ENCODE peak calls at places on chromosome 14, in seven cellular contexts. One of them, this sample, is unnamed.

GRCh38 chr14:99731536-99732435 is 47.7 kb downstream of the CYP46A1 start:
- DNase-seq in dorsolateral prefrontal cortex: peak
- DNase-seq in endothelial cell: peak
- DNase-seq in CD4-positive, alpha-beta T cell: no peak
- DNase-seq in HS-27A: no peak
- DNase-seq in Kasumi-1: no peak
- DNase-seq in T-helper 17 cell: peak
- DNase-seq in this sample: no peak

GRCh38 chr14:75257241-75257640 is 21.4 kb upstream of the FOS start:
- DNase-seq in dorsolateral prefrontal cortex: no peak
- DNase-seq in endothelial cell: no peak
- DNase-seq in CD4-positive, alpha-beta T cell: no peak
- DNase-seq in HS-27A: no peak
- DNase-seq in Kasumi-1: no peak
- DNase-seq in T-helper 17 cell: no peak
- DNase-seq in this sample: no peak

GRCh38 chr14:55438066-55438683 is 2.2 kb downstream of the TBPL2 start:
- DNase-seq in dorsolateral prefrontal cortex: no peak
- DNase-seq in endothelial cell: peak
- DNase-seq in CD4-positive, alpha-beta T cell: no peak
- DNase-seq in HS-27A: no peak
- DNase-seq in Kasumi-1: peak
- DNase-seq in T-helper 17 cell: no peak
- DNase-seq in this sample: no peak

GRCh38 chr14:73786632-73786941 is 65.0 kb upstream of the PTGR2 start:
- DNase-seq in dorsolateral prefrontal cortex: no peak
- DNase-seq in endothelial cell: peak
- DNase-seq in CD4-positive, alpha-beta T cell: no peak
- DNase-seq in HS-27A: no peak
- DNase-seq in Kasumi-1: no peak
- DNase-seq in T-helper 17 cell: no peak
- DNase-seq in this sample: no peak

GRCh38 chr14:99234366-99234765 is 37.6 kb downstream of the BCL11B start:
- DNase-seq in dorsolateral prefrontal cortex: no peak
- DNase-seq in endothelial cell: no peak
- DNase-seq in CD4-positive, alpha-beta T cell: no peak
- DNase-seq in HS-27A: no peak
- DNase-seq in Kasumi-1: no peak
- DNase-seq in T-helper 17 cell: no peak
- DNase-seq in this sample: no peak

GRCh38 chr14:45298427-45299117 is 45.6 kb upstream of the MIS18BP1 start:
- DNase-seq in dorsolateral prefrontal cortex: no peak
- DNase-seq in endothelial cell: no peak
- DNase-seq in CD4-positive, alpha-beta T cell: no peak
- DNase-seq in HS-27A: no peak
- DNase-seq in Kasumi-1: no peak
- DNase-seq in T-helper 17 cell: no peak
- DNase-seq in this sample: no peak

GRCh38 chr14:89417111-89417468 is at the start of gene FOXN3:
- DNase-seq in dorsolateral prefrontal cortex: peak
- DNase-seq in endothelial cell: peak
- DNase-seq in CD4-positive, alpha-beta T cell: peak
- DNase-seq in HS-27A: peak
- DNase-seq in Kasumi-1: peak
- DNase-seq in T-helper 17 cell: peak
- DNase-seq in this sample: peak

GRCh38 chr14:101953151-101953550 is 11.2 kb upstream of the DYNC1H1 start:
- DNase-seq in dorsolateral prefrontal cortex: no peak
- DNase-seq in endothelial cell: no peak
- DNase-seq in CD4-positive, alpha-beta T cell: no peak
- DNase-seq in HS-27A: no peak
- DNase-seq in Kasumi-1: no peak
- DNase-seq in T-helper 17 cell: no peak
- DNase-seq in this sample: no peak

GRCh38 chr14:45715946-45716345 is 462.9 kb upstream of the MIS18BP1 start:
- DNase-seq in dorsolateral prefrontal cortex: no peak
- DNase-seq in endothelial cell: no peak
- DNase-seq in CD4-positive, alpha-beta T cell: no peak
- DNase-seq in HS-27A: no peak
- DNase-seq in Kasumi-1: no peak
- DNase-seq in T-helper 17 cell: no peak
- DNase-seq in this sample: no peak

GRCh38 chr14:49173765-49174373 is 412.3 kb downstream of the RPS29 start:
- DNase-seq in dorsolateral prefrontal cortex: no peak
- DNase-seq in endothelial cell: peak
- DNase-seq in CD4-positive, alpha-beta T cell: no peak
- DNase-seq in HS-27A: peak
- DNase-seq in Kasumi-1: peak
- DNase-seq in T-helper 17 cell: no peak
- DNase-seq in this sample: peak

GRCh38 chr14:103398427-103399195 is 13.4 kb downstream of the MARK3 start:
- DNase-seq in dorsolateral prefrontal cortex: no peak
- DNase-seq in endothelial cell: no peak
- DNase-seq in CD4-positive, alpha-beta T cell: no peak
- DNase-seq in HS-27A: no peak
- DNase-seq in Kasumi-1: no peak
- DNase-seq in T-helper 17 cell: no peak
- DNase-seq in this sample: no peak

GRCh38 chr14:95046711-95047681 is 110.3 kb downstream of the DICER1 start:
- DNase-seq in dorsolateral prefrontal cortex: no peak
- DNase-seq in endothelial cell: no peak
- DNase-seq in CD4-positive, alpha-beta T cell: no peak
- DNase-seq in HS-27A: no peak
- DNase-seq in Kasumi-1: no peak
- DNase-seq in T-helper 17 cell: no peak
- DNase-seq in this sample: no peak

GRCh38 chr14:54606631-54607133 is 39.8 kb downstream of the SAMD4A start:
- DNase-seq in dorsolateral prefrontal cortex: no peak
- DNase-seq in endothelial cell: no peak
- DNase-seq in CD4-positive, alpha-beta T cell: no peak
- DNase-seq in HS-27A: peak
- DNase-seq in Kasumi-1: no peak
- DNase-seq in T-helper 17 cell: no peak
- DNase-seq in this sample: no peak